ENCODE peak calls at places on chromosomes 7 and 10, in four cellular contexts. Z is H1, U is upper lobe of left lung, O is transverse colon. R is an unnamed sample.

GRCh38 chr7:107860981-107861652 is 29.9 kb upstream of the DLD start:
- DNase-seq in Z (no peak), U (no peak), O (peak), R (no peak)

GRCh38 chr7:44275146-44275545 is 50.2 kb downstream of the CAMK2B start:
- DNase-seq in Z (no peak), U (peak), O (no peak), R (no peak)

GRCh38 chr7:116438274-116438673 is 61.3 kb upstream of the CAV2 start:
- DNase-seq in Z (no peak), U (no peak), O (peak), R (no peak)

GRCh38 chr7:101244385-101245146 is at the start of gene FIS1:
- DNase-seq in Z (peak), U (peak), O (peak), R (peak)

GRCh38 chr10:73094249-73094850 is 2.3 kb downstream of the P4HA1 start:
- DNase-seq in Z (no peak), U (no peak), O (no peak), R (no peak)

GRCh38 chr7:113197274-113197673 is 78.9 kb upstream of the SMIM30 start:
- DNase-seq in Z (no peak), U (no peak), O (no peak), R (no peak)

GRCh38 chr10:127649642-127650041 is 87.3 kb upstream of the FOXI2 start:
- DNase-seq in Z (peak), U (no peak), O (no peak), R (no peak)

GRCh38 chr10:1962025-1962424 is 224.7 kb upstream of the ADARB2 start:
- DNase-seq in Z (no peak), U (no peak), O (no peak), R (no peak)

GRCh38 chr10:33229944-33230267 is 104.6 kb downstream of the NRP1 start:
- DNase-seq in Z (no peak), U (no peak), O (no peak), R (peak)

GRCh38 chr7:151820486-151821105 is 56.3 kb downstream of the PRKAG2 start:
- DNase-seq in Z (no peak), U (no peak), O (no peak), R (no peak)

GRCh38 chr10:13396369-13396768 is 48.3 kb upstream of the SEPHS1 start:
- DNase-seq in Z (no peak), U (no peak), O (no peak), R (no peak)

GRCh38 chr10:96673318-96674099 is 46.8 kb downstream of the PIK3AP1 start:
- DNase-seq in Z (no peak), U (no peak), O (peak), R (no peak)

DNA sequence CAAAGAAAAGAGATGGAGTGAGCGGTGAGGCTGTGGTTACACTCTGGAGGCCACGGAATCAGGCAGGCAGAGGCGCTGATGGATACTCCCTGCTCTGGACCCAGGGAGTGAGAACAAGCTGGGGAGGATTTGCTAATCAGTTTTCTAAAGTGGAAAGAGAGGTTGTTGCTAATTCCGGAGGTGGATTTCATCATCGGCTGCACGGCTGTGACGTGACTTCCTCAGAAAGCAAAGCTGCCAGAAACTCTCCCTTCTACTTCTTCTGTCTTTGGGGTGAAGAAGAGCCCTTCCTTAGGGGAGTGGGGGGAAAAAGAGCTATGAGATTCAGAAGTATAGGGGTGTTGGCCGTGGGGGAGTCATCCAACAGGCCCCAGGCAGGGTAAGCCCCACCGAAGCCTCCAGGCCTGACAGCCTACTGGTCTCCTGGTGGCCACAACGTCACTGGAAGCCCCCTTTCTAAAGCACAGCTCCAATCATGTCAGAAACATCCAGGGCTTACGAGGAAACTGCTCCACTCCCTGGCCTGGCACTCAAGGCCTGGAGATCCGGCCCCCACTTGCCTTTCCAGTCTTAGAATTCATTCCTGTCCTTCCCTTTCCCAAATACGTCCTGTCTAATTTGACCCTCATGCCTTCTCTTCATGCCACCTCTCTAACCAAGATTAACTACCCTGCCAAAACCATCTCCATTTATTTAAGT is 114.5 kb downstream of the HIP1 start:
- DNase-seq in Z (no peak), U (no peak), O (peak), R (no peak)
- TF ChIP-seq EP300 in Z (no peak), U (no peak), O (no peak), R (no peak)

GRCh38 chr10:3470191-3470590 is 297.6 kb upstream of the PITRM1 start:
- DNase-seq in Z (no peak), U (no peak), O (no peak), R (no peak)
- TF ChIP-seq POLR2AphosphoS5 in Z (no peak), U (no peak), O (no peak), R (no peak)

DNA sequence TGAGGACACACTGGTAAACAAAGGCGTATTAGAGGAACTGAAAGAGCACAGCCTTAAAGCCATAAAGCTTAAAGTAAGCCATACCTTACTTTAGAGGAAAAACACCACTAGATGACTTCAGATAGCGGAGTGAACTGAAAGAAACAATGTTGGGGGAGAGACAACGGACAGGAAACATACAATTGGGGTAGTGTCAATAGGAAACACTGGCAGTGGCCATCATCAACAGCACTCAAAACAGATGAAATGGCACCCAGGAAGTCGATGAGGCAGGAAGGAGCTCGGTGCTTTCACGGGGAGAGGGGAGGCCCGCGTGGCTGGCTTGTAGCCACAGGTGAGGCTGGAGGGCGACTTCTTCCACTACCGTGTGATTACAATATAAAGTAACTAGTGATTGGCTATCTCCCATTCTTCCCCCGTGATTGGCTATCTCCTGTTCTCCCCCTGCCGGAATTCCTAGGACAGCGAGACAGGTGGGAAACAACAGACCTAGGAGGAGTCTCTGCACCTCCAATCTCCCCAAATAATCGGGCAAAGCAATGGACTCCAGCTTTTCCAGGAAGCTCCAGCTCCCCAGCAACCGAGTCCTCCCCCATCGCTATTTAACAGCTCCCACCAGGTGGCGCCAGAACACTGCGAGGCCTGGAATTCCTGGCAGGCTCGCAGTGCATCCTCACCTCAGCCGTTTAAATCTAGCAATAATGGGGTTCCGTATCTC is 2.4 kb upstream of the TAS2R38 start:
- DNase-seq in Z (peak), U (peak), O (peak), R (no peak)
- TF ChIP-seq CTCF in Z (peak), U (peak), O (peak), R (no peak)

GRCh38 chr10:126397640-126398382 is 9.5 kb upstream of the ADAM12 start:
- DNase-seq in Z (no peak), U (no peak), O (no peak), R (peak)
- TF ChIP-seq EP300 in Z (no peak), U (no peak), O (no peak), R (no peak)

GRCh38 chr7:117808273-117808868 is 64.9 kb downstream of the CTTNBP2 start:
- DNase-seq in Z (no peak), U (no peak), O (no peak), R (no peak)
- TF ChIP-seq POLR2AphosphoS5 in Z (no peak), U (no peak), O (no peak), R (peak)

GRCh38 chr7:128794020-128794419 is 2.3 kb downstream of the CCDC136 start:
- DNase-seq in Z (no peak), U (no peak), O (no peak), R (no peak)
- TF ChIP-seq CTCF in Z (no peak), U (no peak), O (no peak), R (no peak)

GRCh38 chr10:17001961-17002749 is 127.5 kb downstream of the CUBN start:
- DNase-seq in Z (no peak), U (no peak), O (peak), R (peak)
- TF ChIP-seq EP300 in Z (no peak), U (peak), O (no peak), R (no peak)

DNA sequence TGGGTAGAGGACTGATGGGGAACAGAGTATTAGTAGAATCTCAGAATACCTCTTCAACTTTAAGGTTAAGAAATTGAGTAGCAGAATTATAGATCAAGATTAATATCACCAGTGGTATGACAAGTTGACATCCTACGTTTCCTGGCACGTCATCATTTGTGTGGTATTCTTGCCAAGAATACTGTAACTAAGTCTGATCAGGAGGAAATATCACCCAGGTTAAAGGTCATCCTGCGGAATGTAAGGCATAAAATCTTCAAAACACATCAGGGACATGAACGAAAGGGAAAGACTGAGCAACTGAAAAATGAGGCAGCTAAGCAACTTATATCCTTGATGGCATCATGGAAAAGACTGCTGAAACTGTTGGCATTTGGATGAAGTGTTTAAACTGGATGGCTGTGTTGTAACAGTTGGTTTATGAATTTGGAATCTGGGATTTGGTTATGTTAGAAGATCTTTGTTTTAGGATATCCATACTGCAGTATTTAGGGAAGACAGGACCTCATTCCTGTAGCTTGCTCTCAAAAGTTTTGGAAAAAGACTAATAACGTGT is 86.1 kb downstream of the TRIM24 start:
- DNase-seq in Z (no peak), U (no peak), O (no peak), R (no peak)
- TF ChIP-seq POLR2AphosphoS5 in Z (no peak), U (no peak), O (no peak), R (no peak)